ENCODE peak calls at places on chromosomes 3 and 15, in four cellular contexts. W, L, C and Z are unnamed samples.

GRCh38 chr3:159620873-159621272 is 367.8 kb upstream of the IL12A start:
- DNase-seq in W (no peak), L (no peak), C (no peak), Z (peak)

GRCh38 chr15:101162701-101163483 is 89.0 kb downstream of the CHSY1 start:
- DNase-seq in C (no peak), L (no peak), W (no peak), Z (no peak)

GRCh38 chr3:124582621-124583437 is 147.4 kb upstream of the UMPS start:
- DNase-seq in C (peak), L (no peak), W (no peak), Z (no peak)

GRCh38 chr15:51312132-51312531 is 26.3 kb downstream of the CYP19A1 start:
- DNase-seq in L (no peak), W (no peak), C (peak), Z (no peak)

GRCh38 chr15:31016446-31016915 is 25.1 kb upstream of the MTMR10 start:
- DNase-seq in L (no peak), C (no peak), W (no peak), Z (no peak)

GRCh38 chr3:151345854-151346253 is 16.5 kb upstream of the P2RY13 start:
- DNase-seq in W (no peak), C (no peak), L (no peak), Z (no peak)

GRCh38 chr15:101366853-101367252 is 71.8 kb upstream of the SNRPA1 start:
- DNase-seq in C (no peak), L (no peak), W (no peak), Z (no peak)

GRCh38 chr3:190384241-190384863 is 3.6 kb upstream of the CLDN16 start:
- DNase-seq in W (no peak), C (peak), L (peak), Z (peak)

GRCh38 chr15:89665449-89666146 is 10.3 kb upstream of the KIF7 start:
- DNase-seq in C (no peak), W (no peak), L (no peak), Z (no peak)

GRCh38 chr15:69724331-69724730 is 271.7 kb downstream of the RPLP1 start:
- DNase-seq in L (no peak), W (no peak), C (no peak), Z (no peak)

GRCh38 chr3:194161181-194162045 is 25.5 kb downstream of the HES1 start:
- DNase-seq in W (no peak), L (no peak), C (peak), Z (no peak)

GRCh38 chr3:7789324-7789723 is 712.3 kb upstream of the LMCD1 start:
- DNase-seq in W (no peak), C (no peak), L (no peak), Z (no peak)

GRCh38 chr3:184560992-184561328 is 625 bp upstream of the EPHB3 start:
- DNase-seq in C (no peak), W (no peak), L (no peak), Z (no peak)

GRCh38 chr15:56758770-56759449 is 25.6 kb upstream of the ZNF280D start:
- DNase-seq in L (no peak), W (no peak), C (no peak), Z (no peak)

GRCh38 chr3:157159037-157159761 is 748 bp downstream of the CCNL1 start:
- DNase-seq in C (peak), W (no peak), L (no peak), Z (no peak)

GRCh38 chr3:64141476-64141875 is 83.8 kb downstream of the PRICKLE2 start:
- DNase-seq in W (no peak), L (no peak), C (no peak), Z (no peak)

GRCh38 chr3:184168363-184169120 is 6.1 kb upstream of the AP2M1 start:
- DNase-seq in W (no peak), C (no peak), L (no peak), Z (no peak)

GRCh38 chr15:67832965-67833503 is 6.8 kb downstream of the RNU6-1 start:
- DNase-seq in C (no peak), L (no peak), W (no peak), Z (no peak)

GRCh38 chr3:10224794-10225660 is 23.2 kb upstream of the TATDN2 start:
- DNase-seq in C (peak), W (peak), L (no peak), Z (peak)

GRCh38 chr3:160485931-160486330 is 36.3 kb upstream of the TRIM59 start:
- DNase-seq in C (no peak), L (no peak), W (no peak), Z (no peak)

DNA sequence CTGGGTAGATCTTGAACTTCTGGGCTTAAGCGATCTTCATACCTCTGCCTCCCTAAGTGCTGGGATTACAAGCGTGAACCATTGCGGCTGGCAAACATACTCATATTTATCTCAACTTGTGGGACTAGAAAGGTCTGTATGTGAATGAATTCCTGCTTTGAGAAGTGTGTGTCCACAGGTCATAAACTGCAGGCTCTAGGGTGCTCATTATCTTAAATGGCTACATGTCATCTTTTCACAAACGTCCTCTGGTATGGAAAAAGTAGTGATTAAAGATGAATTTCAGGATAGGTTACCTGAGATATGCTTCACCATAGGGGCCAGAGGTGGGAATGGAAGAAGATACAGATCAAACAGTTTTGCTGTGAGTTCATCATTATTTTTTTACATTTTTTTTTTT is 7.8 kb upstream of the HDAC11 start:
- DNase-seq in W (no peak), L (no peak), C (no peak), Z (no peak)
- TF ChIP-seq POLR2A in W (no peak), L (no peak), C (no peak), Z (no peak)

GRCh38 chr3:177523991-177524438 is 326.7 kb upstream of the TBL1XR1 start:
- DNase-seq in W (no peak), C (peak), L (no peak), Z (no peak)

GRCh38 chr3:177525414-177525813 is 328.1 kb upstream of the TBL1XR1 start:
- DNase-seq in L (no peak), C (no peak), W (no peak), Z (no peak)

GRCh38 chr3:177524742-177525141 is 327.5 kb upstream of the TBL1XR1 start:
- DNase-seq in W (no peak), C (no peak), L (no peak), Z (no peak)

GRCh38 chr3:177527182-177527581 is 329.9 kb upstream of the TBL1XR1 start:
- DNase-seq in C (no peak), L (no peak), W (no peak), Z (no peak)

DNA sequence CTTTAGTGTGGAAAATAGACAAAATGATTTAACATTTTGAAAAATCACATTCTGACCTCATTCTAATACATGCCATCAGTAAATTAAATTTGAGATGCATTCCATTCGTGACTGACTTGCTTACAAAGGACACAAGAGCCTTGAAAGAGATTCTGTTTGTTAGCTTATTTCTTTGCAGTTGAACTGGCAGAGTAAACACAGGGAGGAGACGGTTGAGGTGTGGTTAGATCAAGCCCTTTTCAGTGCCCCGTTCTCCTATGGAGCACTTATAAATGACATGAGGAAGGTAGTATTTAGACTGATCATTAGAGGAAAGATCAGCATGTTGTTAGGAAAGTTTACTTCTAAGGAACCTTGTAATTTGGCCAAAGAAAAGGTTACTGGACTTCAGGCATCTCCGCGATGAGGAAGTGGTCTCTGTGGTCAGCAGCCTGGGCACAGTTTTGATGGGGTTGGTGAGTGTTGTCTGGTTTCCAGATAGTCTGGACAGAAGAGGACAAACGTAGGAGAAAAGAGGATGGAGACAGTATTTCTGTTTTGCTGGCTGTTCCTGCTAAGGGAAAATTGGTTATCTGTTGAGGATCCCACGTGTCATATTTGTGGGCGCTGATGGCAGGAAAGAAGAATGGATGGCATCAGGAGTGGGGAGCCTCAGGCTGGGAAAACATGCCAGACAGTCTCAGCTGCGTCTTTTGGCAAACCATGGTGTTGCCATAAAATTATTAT is 328.9 kb upstream of the TBL1XR1 start:
- DNase-seq in W (no peak), C (peak), L (no peak), Z (no peak)
- TF ChIP-seq SP1 in W (no peak), C (no peak), L (no peak), Z (no peak)

GRCh38 chr3:23859839-23860382 is 54.2 kb downstream of the UBE2E1 start:
- DNase-seq in W (no peak), C (no peak), L (no peak), Z (no peak)

GRCh38 chr3:23861689-23862088 is 55.1 kb downstream of the NKIRAS1 start:
- DNase-seq in W (no peak), C (no peak), L (no peak), Z (no peak)

GRCh38 chr3:23859012-23859743 is 53.4 kb downstream of the UBE2E1 start:
- DNase-seq in L (no peak), C (no peak), W (no peak), Z (no peak)

GRCh38 chr3:23856286-23856685 is 50.5 kb downstream of the UBE2E1 start:
- DNase-seq in W (no peak), C (no peak), L (no peak), Z (no peak)
- TF ChIP-seq REST in W (no peak), C (no peak), L (no peak), Z (no peak)

DNA sequence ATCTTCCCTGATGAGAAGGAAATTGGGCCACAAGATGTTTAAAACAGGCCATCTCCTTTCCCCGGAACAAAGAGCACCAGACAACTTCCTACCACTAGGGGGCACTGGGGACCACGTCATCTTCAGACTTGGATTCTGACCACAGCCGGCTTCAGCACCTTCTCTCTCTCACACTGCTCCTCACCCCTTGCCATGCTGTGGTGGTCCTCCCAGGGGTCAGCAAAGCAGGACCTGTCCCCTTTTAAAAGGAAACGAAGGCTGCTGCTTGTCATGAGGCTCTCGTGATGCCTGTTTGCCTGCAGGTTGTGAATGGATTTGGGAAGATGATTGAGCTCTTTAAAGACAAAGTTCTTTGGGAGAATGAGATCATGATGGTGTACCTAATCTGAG is 16.2 kb downstream of the RFT1 start:
- DNase-seq in W (peak), C (peak), L (no peak), Z (peak)
- TF ChIP-seq POLR2A in W (no peak), C (no peak), L (no peak), Z (no peak)